ENCODE peak calls at places on chromosomes 7 and 10, in ten cellular contexts. S, M, G, I, T, B, F, X, W and H are unnamed samples. For H3K36me3, the result is how much of the 10 kb centered on the place peaks cover.

GRCh38 chr10:98272690-98273453 is 4.9 kb upstream of the LOXL4 start:
- DNase-seq in S (peak), M (no peak), G (no peak), I (no peak), T (peak), B (no peak), F (no peak), X (no peak), W (no peak), H (no peak)

GRCh38 chr7:18086165-18087030 is 58.8 kb upstream of the PRPS1L1 start:
- DNase-seq in S (peak), M (no peak), G (peak), I (no peak), T (peak), B (peak), F (peak), X (no peak), W (peak), H (no peak)

GRCh38 chr7:134434701-134435100 is 24.2 kb downstream of the AKR1B1 start:
- DNase-seq in S (no peak), M (no peak), G (no peak), I (no peak), T (no peak), B (no peak), F (no peak), X (no peak), W (no peak), H (no peak)

GRCh38 chr7:101232141-101232821 is 5.3 kb downstream of the CLDN15 start:
- DNase-seq in S (no peak), M (no peak), G (peak), I (no peak), T (peak), B (no peak), F (no peak), X (peak), W (peak), H (no peak)

GRCh38 chr7:119175916-119176627 is 951.6 kb downstream of the ANKRD7 start:
- DNase-seq in S (no peak), M (peak), G (peak), I (peak), T (peak), B (no peak), F (peak), X (no peak), W (peak), H (no peak)

GRCh38 chr7:132390705-132391104 is 185.6 kb downstream of the PLXNA4 start:
- DNase-seq in S (no peak), M (peak), G (no peak), I (no peak), T (no peak), B (no peak), F (no peak), X (no peak), W (no peak), H (no peak)

GRCh38 chr10:49379596-49380410 is 16.1 kb downstream of the DRGX start:
- DNase-seq in S (no peak), M (no peak), G (no peak), I (no peak), T (no peak), B (no peak), F (no peak), X (no peak), W (no peak), H (no peak)

GRCh38 chr7:19982841-19983835 is 209.7 kb upstream of the TMEM196 start:
- DNase-seq in S (peak), M (peak), G (no peak), I (peak), T (peak), B (no peak), F (peak), X (no peak), W (peak), H (no peak)

GRCh38 chr10:86506499-86506898 is 15.1 kb downstream of the WAPL start:
- DNase-seq in S (no peak), M (no peak), G (no peak), I (no peak), T (peak), B (no peak), F (no peak), X (no peak), W (no peak), H (no peak)

GRCh38 chr10:86509145-86509544 is 12.4 kb downstream of the WAPL start:
- DNase-seq in S (no peak), M (no peak), G (no peak), I (no peak), T (no peak), B (no peak), F (no peak), X (no peak), W (no peak), H (no peak)

GRCh38 chr10:86511027-86511865 is 10.3 kb downstream of the WAPL start:
- DNase-seq in S (no peak), M (no peak), G (no peak), I (no peak), T (no peak), B (no peak), F (no peak), X (no peak), W (no peak), H (no peak)

GRCh38 chr10:86508217-86508616 is 13.4 kb downstream of the WAPL start:
- DNase-seq in S (no peak), M (no peak), G (no peak), I (no peak), T (no peak), B (no peak), F (no peak), X (no peak), W (no peak), H (no peak)

GRCh38 chr10:86512137-86512536 is 9.5 kb downstream of the WAPL start:
- DNase-seq in S (no peak), M (no peak), G (no peak), I (no peak), T (no peak), B (no peak), F (no peak), X (no peak), W (no peak), H (no peak)
- TF ChIP-seq POLR2A in S (no peak), M (no peak), G (no peak), I (no peak), T (no peak), B (no peak), F (no peak), X (no peak), W (no peak), H (no peak)

GRCh38 chr7:27434729-27435400 is 192.3 kb downstream of the EVX1 start:
- DNase-seq in S (no peak), M (peak), G (no peak), I (no peak), T (no peak), B (no peak), F (no peak), X (no peak), W (no peak), H (no peak)
- TF ChIP-seq CTCF in S (no peak), M (no peak), G (no peak), I (no peak), T (no peak), B (no peak), F (no peak), X (no peak), W (no peak), H (no peak)

GRCh38 chr7:30428586-30429530 is 49.7 kb downstream of the NOD1 start:
- DNase-seq in S (no peak), M (no peak), G (no peak), I (no peak), T (peak), B (peak), F (no peak), X (no peak), W (no peak), H (no peak)

GRCh38 chr7:30427296-30428080 is 51.1 kb downstream of the NOD1 start:
- DNase-seq in S (no peak), M (no peak), G (no peak), I (no peak), T (no peak), B (no peak), F (no peak), X (no peak), W (no peak), H (no peak)

GRCh38 chr7:30430777-30431176 is 47.8 kb downstream of the NOD1 start:
- DNase-seq in S (no peak), M (no peak), G (no peak), I (no peak), T (peak), B (no peak), F (no peak), X (no peak), W (no peak), H (no peak)

GRCh38 chr7:30433082-30433481 is 45.5 kb downstream of the NOD1 start:
- DNase-seq in S (no peak), M (peak), G (peak), I (no peak), T (peak), B (peak), F (peak), X (no peak), W (peak), H (no peak)

GRCh38 chr7:30430300-30430699 is 48.3 kb downstream of the NOD1 start:
- DNase-seq in S (no peak), M (no peak), G (no peak), I (no peak), T (peak), B (peak), F (no peak), X (no peak), W (no peak), H (no peak)
- H3K36me3 ChIP-seq in S (under half), M (under half), G (under half), I (under half), T (under half), B (under half), F (under half), X (under half), W (under half), H (under half)

DNA sequence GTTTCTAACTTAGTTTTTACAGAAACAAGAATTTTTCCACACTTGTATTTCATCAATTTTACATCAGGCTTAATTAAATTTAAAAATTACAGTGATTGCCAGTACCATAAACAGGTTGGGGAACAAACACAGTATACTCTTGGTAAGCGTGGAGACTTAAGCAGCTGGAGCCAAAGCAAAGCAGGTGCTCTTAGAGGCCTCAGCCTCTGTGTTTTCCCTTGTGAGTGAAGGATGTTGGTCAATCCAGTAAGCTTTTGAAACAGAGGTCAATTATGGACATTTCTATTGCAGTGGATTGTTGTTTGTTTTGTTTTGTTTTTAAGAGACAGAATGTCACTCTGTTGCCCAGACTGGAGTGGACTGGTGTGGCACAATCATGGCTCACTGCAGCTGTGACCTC is 100.6 kb upstream of the CELF2 start:
- DNase-seq in S (no peak), M (no peak), G (no peak), I (no peak), T (no peak), B (no peak), F (no peak), X (no peak), W (no peak), H (no peak)
- TF ChIP-seq POLR2A in S (no peak), M (no peak), G (no peak), I (no peak), T (no peak), B (no peak), F (no peak), X (no peak), W (no peak), H (no peak)

GRCh38 chr10:122648599-122649428 is 50.8 kb downstream of the C10orf120 start:
- DNase-seq in S (no peak), M (peak), G (peak), I (no peak), T (peak), B (peak), F (peak), X (peak), W (peak), H (no peak)
- TF ChIP-seq CTCF in S (no peak), M (peak), G (peak), I (peak), T (peak), B (peak), F (peak), X (peak), W (peak), H (peak)

DNA sequence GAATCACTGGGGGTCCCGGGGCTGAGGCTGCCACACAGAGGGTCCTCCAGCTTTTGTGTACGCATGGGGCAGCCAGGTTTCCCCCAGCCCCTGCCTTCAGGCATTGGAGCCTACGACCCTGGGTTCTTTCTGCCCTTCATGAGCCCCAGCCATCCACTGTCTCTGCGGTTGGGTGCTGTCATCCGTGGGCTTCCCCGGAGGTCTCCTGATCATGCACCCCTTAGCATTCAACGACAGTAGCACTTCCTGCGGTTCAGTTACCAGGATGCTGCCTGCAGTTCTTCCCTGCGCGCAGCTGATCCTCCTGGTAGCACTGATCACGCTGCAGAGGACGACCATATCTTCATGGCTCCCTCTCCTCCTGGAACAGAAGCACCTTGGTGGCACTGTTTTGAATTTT is 676.3 kb downstream of the SDK1 start:
- DNase-seq in S (no peak), M (no peak), G (no peak), I (no peak), T (no peak), B (no peak), F (no peak), X (no peak), W (no peak), H (no peak)
- H3K36me3 ChIP-seq in S (under half), M (under half), G (under half), I (under half), T (under half), B (under half), F (under half), X (under half), W (under half), H (under half)

GRCh38 chr7:131106681-131107342 is 220.9 kb upstream of the MKLN1 start:
- DNase-seq in S (peak), M (no peak), G (peak), I (no peak), T (peak), B (peak), F (peak), X (peak), W (no peak), H (no peak)

GRCh38 chr7:131104611-131105293 is 222.9 kb upstream of the MKLN1 start:
- DNase-seq in S (no peak), M (peak), G (no peak), I (no peak), T (no peak), B (no peak), F (no peak), X (no peak), W (no peak), H (no peak)

GRCh38 chr7:131107343-131108211 is 220.1 kb upstream of the MKLN1 start:
- DNase-seq in S (peak), M (peak), G (peak), I (no peak), T (peak), B (peak), F (peak), X (peak), W (peak), H (peak)

GRCh38 chr7:131105294-131105802 is 222.3 kb upstream of the MKLN1 start:
- DNase-seq in S (peak), M (peak), G (no peak), I (no peak), T (no peak), B (no peak), F (no peak), X (no peak), W (peak), H (no peak)

DNA sequence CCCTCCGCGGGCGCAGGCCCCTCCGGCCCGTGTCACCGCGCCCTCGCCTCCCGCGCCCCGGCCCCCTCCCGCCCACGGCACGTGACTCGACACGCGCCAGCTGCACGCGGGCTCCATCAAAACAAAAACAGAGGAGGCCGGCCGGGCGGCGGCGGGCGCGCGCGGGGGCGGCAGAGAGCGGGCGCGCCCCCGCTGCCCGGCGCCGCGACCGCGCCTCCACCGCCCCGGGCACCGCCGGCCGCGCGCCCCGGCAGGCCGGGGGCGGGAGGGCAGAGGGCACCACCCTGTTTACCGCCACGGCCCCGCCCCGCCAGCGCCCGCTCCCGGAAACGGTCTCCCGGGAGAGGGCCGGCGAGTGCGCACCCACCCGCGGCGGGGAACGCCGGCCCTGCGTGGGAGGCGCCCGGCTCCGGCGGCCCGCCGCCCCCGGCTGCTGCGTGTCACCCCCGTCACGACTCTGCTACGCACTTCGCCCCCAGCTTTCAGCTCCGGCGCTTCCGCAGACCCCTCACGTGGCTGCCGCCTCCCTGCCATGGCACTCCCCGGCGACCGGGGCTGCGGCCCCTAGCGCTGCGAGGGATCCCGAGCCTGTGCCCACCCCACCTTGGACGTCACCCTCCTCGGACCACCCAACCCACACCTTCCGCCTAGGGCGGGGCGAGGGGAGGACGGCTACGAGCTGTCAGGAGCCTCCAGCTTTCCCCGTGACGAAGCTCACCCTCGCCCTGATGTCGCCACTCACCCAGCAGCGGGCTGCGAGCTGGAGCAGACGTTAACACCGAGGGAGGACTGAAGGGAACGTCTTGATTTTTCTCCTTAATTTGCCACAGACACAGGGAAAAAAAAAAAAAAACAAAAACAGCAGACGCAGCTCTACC is 221.6 kb upstream of the MKLN1 start:
- DNase-seq in S (peak), M (peak), G (peak), I (no peak), T (peak), B (peak), F (peak), X (peak), W (peak), H (peak)
- TF ChIP-seq POLR2A in S (peak), M (peak), G (peak), I (peak), T (peak), B (peak), F (peak), X (peak), W (no peak), H (peak)

GRCh38 chr10:119211176-119211575 is 3.8 kb downstream of the GRK5 start:
- DNase-seq in S (no peak), M (peak), G (no peak), I (no peak), T (no peak), B (no peak), F (no peak), X (no peak), W (peak), H (no peak)

GRCh38 chr10:119208553-119208940 is 1.2 kb downstream of the GRK5 start:
- DNase-seq in S (no peak), M (no peak), G (no peak), I (no peak), T (no peak), B (no peak), F (no peak), X (no peak), W (no peak), H (no peak)

GRCh38 chr10:119209050-119209735 is 1.8 kb downstream of the GRK5 start:
- DNase-seq in S (peak), M (peak), G (peak), I (no peak), T (peak), B (peak), F (peak), X (peak), W (peak), H (no peak)

GRCh38 chr10:119210633-119211032 is 3.3 kb downstream of the GRK5 start:
- DNase-seq in S (no peak), M (no peak), G (no peak), I (no peak), T (no peak), B (no peak), F (no peak), X (no peak), W (no peak), H (no peak)

GRCh38 chr10:119209736-119210355 is 2.5 kb downstream of the GRK5 start:
- DNase-seq in S (no peak), M (peak), G (no peak), I (no peak), T (no peak), B (no peak), F (no peak), X (no peak), W (peak), H (no peak)
- TF ChIP-seq CTCF in S (no peak), M (no peak), G (no peak), I (no peak), T (no peak), B (no peak), F (no peak), X (no peak), W (no peak), H (no peak)